ENCODE peak calls at places on chromosomes 11 and 22, in six cellular contexts. Y is uterus, Q is lower lobe of right lung, K is fibroblast of the aortic adventitia, C is mesendoderm, P is tibial artery. T is an unnamed sample.

GRCh38 chr11:71096751-71097388 is 155.5 kb downstream of the SHANK2 start:
- DNase-seq in K (no peak), Q (no peak), C (no peak), P (no peak), Y (no peak), T (no peak)

GRCh38 chr11:71447791-71448256 is 369 bp downstream of the DHCR7 start:
- DNase-seq in C (peak), K (no peak), P (peak), Q (no peak), Y (no peak), T (peak)

GRCh38 chr11:116035972-116036371 is 531.8 kb upstream of the CADM1 start:
- DNase-seq in C (no peak), P (no peak), Q (no peak), Y (no peak), K (no peak), T (no peak)

GRCh38 chr11:11976476-11977187 is 31.8 kb downstream of the DKK3 start:
- DNase-seq in P (no peak), Y (no peak), C (no peak), K (no peak), Q (no peak), T (no peak)

GRCh38 chr11:63417174-63417852 is 47.7 kb downstream of the SLC22A9 start:
- DNase-seq in K (no peak), C (no peak), Y (no peak), P (no peak), Q (no peak), T (no peak)

GRCh38 chr11:115503083-115503885 is 931 bp downstream of the CADM1 start:
- DNase-seq in Y (peak), Q (peak), C (peak), K (no peak), P (peak), T (peak)

GRCh38 chr11:134040386-134041297 is 28.2 kb upstream of the JAM3 start:
- DNase-seq in Y (peak), Q (no peak), P (no peak), K (no peak), C (no peak), T (peak)

GRCh38 chr11:35126000-35126878 is 12.7 kb upstream of the CD44 start:
- DNase-seq in K (no peak), P (no peak), C (no peak), Q (no peak), Y (no peak), T (no peak)

GRCh38 chr11:108115495-108116140 is 5.7 kb upstream of the ACAT1 start:
- DNase-seq in P (peak), Q (peak), C (peak), K (peak), Y (peak), T (no peak)

GRCh38 chr11:121590772-121591404 is 138.1 kb upstream of the SORL1-AS1 start:
- DNase-seq in K (no peak), Q (no peak), Y (no peak), C (no peak), P (no peak), T (no peak)
- H3K4me3 ChIP-seq in K (no peak), Q (no peak), Y (no peak), C (no peak), P (no peak), T (no peak)

DNA sequence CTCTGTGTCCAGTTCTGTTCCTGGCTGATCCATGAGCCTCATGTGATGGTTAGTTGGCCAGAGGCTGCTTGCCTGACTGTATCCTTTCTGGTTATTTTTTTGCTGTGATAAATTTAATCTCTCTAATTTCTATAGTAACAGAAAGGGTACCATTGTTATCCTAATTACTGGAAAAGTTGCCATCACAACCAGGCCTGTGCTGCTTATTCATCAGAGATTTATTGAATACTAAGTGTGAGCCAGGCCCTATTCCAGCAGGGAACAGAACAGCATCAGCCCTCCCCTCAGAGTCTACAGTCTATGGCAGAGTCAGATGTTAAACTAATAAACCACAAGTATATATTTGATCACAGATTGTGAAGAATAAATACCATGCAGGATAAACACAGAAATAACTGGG is 86.8 kb downstream of the DEPDC5 start:
- DNase-seq in K (no peak), P (no peak), Q (no peak), Y (no peak), C (no peak), T (no peak)
- H3K4me3 ChIP-seq in K (no peak), P (no peak), Q (no peak), Y (no peak), C (no peak), T (no peak)

DNA sequence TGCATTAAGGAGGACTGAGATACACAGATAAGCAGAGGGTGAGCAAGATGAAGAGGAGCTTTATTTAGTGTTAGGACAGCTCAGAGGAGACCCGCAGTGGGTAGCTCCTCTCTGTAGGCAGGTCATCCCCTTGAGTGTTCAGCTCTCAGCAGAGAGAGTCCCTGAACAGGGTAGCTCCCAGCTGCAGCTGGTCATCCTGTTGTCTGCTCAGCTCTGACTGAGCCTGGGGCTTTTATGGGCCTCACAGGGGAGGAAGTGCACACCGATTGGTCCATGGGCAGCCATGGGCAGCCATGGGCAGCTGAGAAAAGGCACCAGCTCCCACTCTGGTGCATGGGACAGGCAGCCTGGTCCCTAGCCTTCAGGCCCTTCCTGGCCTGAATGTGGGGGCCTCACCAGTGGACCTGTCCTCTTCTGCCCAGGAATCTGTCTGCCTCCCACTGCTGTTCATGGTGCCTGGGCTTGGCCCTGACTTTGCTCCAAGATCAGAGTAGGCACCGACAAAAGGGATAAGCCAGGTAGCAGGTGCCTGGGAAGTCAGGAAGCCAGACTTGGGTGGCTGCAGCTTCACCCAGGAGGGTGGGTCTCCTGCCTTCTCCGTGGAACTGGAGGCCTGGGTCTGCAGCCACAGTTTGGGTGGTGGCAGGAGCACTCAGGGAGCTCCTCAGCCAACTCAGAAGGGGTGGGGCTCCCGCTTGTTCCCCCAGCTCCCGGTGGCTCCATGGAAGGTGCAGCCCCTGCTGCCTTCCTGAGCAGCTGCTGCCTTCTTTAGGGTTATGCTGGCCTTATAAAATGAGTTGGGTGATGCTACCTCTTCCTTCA is 54.7 kb downstream of the MYEOV start:
- DNase-seq in Q (no peak), P (no peak), K (no peak), C (peak), Y (no peak), T (no peak)
- H3K4me3 ChIP-seq in Q (no peak), P (no peak), K (no peak), C (no peak), Y (no peak), T (no peak)

DNA sequence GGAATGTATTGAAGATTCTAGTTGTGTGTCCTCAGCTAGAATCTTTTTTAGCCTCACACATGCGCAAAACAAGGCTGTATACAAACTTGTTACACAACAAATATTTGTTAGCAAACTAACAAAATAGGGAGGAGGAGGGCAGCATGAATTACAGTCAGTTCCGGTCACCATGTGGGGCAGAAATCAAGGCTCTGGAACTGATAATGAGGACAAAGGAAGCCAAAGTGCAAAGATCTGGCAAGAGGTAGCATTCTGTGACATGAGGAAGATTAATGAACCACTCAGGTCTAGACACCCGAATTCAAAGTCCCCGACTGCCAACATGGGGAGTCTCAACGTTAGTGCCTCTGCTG is 1.9 kb downstream of the SUN2 start:
- DNase-seq in Q (no peak), Y (no peak), P (no peak), K (no peak), C (no peak), T (no peak)
- H3K4me3 ChIP-seq in Q (peak), Y (peak), P (peak), K (peak), C (no peak), T (peak)

GRCh38 chr11:37504066-37504611 is 906.1 kb upstream of the RAG2 start:
- DNase-seq in P (no peak), Q (no peak), C (peak), Y (no peak), K (peak), T (no peak)
- H3K4me3 ChIP-seq in P (no peak), Q (no peak), C (no peak), Y (no peak), K (no peak), T (no peak)

GRCh38 chr22:37483594-37484114 is 2.5 kb downstream of the MFNG start:
- DNase-seq in Q (no peak), C (no peak), K (peak), P (no peak), Y (no peak), T (no peak)
- H3K4me3 ChIP-seq in Q (peak), C (no peak), K (no peak), P (peak), Y (no peak), T (peak)

GRCh38 chr11:69653406-69653960 is 12.5 kb downstream of the CCND1 start:
- DNase-seq in Y (no peak), C (no peak), P (no peak), Q (no peak), K (no peak), T (peak)
- H3K4me3 ChIP-seq in Y (no peak), C (no peak), P (no peak), Q (no peak), K (no peak), T (no peak)

DNA sequence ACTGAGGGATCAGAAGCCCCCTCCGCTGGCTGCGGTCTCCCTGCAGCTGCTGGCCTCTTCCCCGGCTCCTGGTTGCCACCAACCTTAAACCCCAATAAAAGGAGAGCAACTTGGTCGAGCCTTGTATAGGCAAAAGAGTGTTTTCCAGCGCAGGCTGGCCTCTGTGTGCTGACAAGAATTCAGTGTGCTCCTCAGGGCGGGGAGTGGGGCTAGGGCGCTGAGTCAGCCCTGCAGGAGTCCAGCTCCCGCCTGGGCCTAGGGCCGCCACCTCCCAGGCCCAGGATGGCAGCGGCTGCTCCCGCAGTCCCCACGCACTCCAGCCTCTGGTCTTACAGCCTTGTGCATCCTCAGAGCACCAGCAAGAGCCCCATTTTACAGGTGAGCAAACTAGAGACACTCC is at the start of gene SHISAL1:
- DNase-seq in P (no peak), C (no peak), Y (peak), K (no peak), Q (no peak), T (no peak)
- H3K4me3 ChIP-seq in P (no peak), C (no peak), Y (peak), K (no peak), Q (no peak), T (no peak)